ENCODE peak calls at places on chromosome 18, in five cellular contexts. F is mammary epithelial cell, A is fibroblast of lung, M is SK-N-SH, W is osteoblast. R is an unnamed sample. For H3K79me2, the result is how much of the 10 kb centered on the place peaks cover.

GRCh38 chr18:48983793-48984437 is 33.1 kb upstream of the SMAD7 start:
- DNase-seq in A (no peak), F (no peak), W (no peak), M (no peak), R (no peak)

GRCh38 chr18:48994926-48995835 is 44.4 kb upstream of the SMAD7 start:
- DNase-seq in M (no peak), W (peak), A (no peak), F (no peak), R (no peak)

GRCh38 chr18:23635283-23636040 is 27.2 kb downstream of the ANKRD29 start:
- DNase-seq in W (no peak), F (peak), A (no peak), M (no peak), R (peak)

GRCh38 chr18:47417807-47418206 is 166.3 kb upstream of the SKOR2 start:
- DNase-seq in A (no peak), W (no peak), M (no peak), F (no peak), R (no peak)

GRCh38 chr18:77207540-77207939 is 42.1 kb upstream of the GALR1 start:
- DNase-seq in W (peak), M (peak), A (peak), F (peak), R (peak)

GRCh38 chr18:54775686-54776085 is 52.6 kb upstream of the RAB27B start:
- DNase-seq in F (peak), M (peak), A (peak), W (peak), R (peak)

GRCh38 chr18:398866-399637 is 101.4 kb downstream of the COLEC12 start:
- DNase-seq in F (no peak), M (peak), W (peak), A (no peak), R (no peak)

GRCh38 chr18:59751186-59751585 is 54.0 kb upstream of the CCBE1 start:
- DNase-seq in M (no peak), F (no peak), A (no peak), W (no peak), R (no peak)

GRCh38 chr18:78728301-78729098 is 251.1 kb upstream of the SALL3 start:
- DNase-seq in F (no peak), W (no peak), M (no peak), A (no peak), R (no peak)

GRCh38 chr18:6661692-6662415 is 67.7 kb upstream of the ARHGAP28 start:
- DNase-seq in A (no peak), F (no peak), M (no peak), W (no peak), R (no peak)

GRCh38 chr18:27713037-27713726 is 463.7 kb downstream of the CDH2 start:
- DNase-seq in F (no peak), M (no peak), W (no peak), A (no peak), R (no peak)

GRCh38 chr18:28875059-28875458 is 698.1 kb upstream of the CDH2 start:
- DNase-seq in F (no peak), A (no peak), W (no peak), M (no peak), R (peak)

GRCh38 chr18:35457140-35457704 is 40.5 kb downstream of the INO80C start:
- DNase-seq in W (no peak), M (no peak), A (no peak), F (peak), R (no peak)

GRCh38 chr18:30860741-30861140 is 181.8 kb downstream of the DSC3 start:
- DNase-seq in F (no peak), A (no peak), W (no peak), M (no peak), R (no peak)

GRCh38 chr18:68354176-68354575 is 360.7 kb downstream of the TMX3 start:
- DNase-seq in W (no peak), A (peak), M (no peak), F (no peak), R (no peak)

GRCh38 chr18:44729631-44730101 is 49.0 kb downstream of the SETBP1 start:
- DNase-seq in F (no peak), A (peak), W (no peak), M (no peak), R (peak)

GRCh38 chr18:75165926-75166325 is 43.0 kb downstream of the PTGR3 start:
- DNase-seq in W (no peak), A (no peak), M (no peak), F (no peak), R (no peak)

GRCh38 chr18:78423776-78424175 is 555.8 kb upstream of the SALL3 start:
- DNase-seq in M (no peak), F (no peak), W (no peak), A (no peak), R (no peak)

GRCh38 chr18:58005036-58005435 is 39.0 kb upstream of the NEDD4L start:
- DNase-seq in A (peak), M (no peak), F (peak), W (no peak), R (peak)

GRCh38 chr18:42192251-42193248 is 237.5 kb downstream of the PIK3C3 start:
- DNase-seq in A (peak), M (peak), F (peak), W (no peak), R (peak)

GRCh38 chr18:31929273-31929672 is 13.7 kb downstream of the TRAPPC8 start:
- DNase-seq in M (no peak), F (no peak), A (no peak), W (no peak), R (no peak)
- H3K79me2 ChIP-seq in M (half or more), F (half or more), A (under half), W (half or more), R (half or more)

DNA sequence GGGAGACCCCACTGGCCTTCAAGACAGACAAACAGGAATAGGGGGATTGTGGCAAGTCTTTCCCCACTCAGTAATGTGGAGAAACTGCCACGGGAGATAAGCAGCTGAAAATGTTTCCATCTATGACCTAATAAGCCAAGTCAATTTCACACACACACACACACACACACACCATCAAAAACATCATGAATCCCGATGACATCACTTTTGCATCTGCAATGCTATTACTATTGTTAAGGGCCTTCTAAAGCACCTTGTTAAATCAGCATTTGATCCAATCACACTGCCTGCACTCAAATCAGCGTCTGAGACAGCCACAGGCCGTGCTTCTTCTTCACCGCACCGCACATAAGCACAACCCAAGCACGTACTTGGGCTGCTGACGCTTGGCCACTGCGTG is 15.9 kb upstream of the MTCL1 start:
- DNase-seq in F (no peak), W (no peak), A (no peak), M (no peak), R (no peak)
- H2AFZ ChIP-seq in F (no peak), W (no peak), A (no peak), M (no peak), R (no peak)

DNA sequence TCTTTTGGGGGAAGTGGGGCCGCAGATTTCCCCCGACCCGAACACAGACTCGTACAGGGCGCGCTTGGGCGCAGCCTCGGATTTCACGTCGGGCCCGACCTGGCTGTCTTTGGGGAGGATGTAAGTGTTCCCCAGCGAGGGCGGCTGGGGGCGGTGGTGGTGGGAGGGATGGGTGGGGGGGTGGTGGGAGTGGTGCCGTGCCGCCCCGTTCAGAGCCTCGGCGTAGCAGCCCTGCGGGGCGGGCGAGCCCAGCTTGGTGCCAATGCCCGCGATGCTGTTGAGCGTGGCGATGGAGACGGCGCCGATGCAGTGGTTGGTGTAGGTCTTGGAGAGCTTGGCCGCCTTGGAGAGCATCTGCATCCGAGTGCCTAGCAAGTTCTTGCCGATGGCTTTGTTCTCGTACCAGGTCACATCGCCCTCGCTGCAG is 1.5 kb downstream of the KCTD1 start:
- DNase-seq in W (no peak), F (no peak), A (no peak), M (peak), R (no peak)
- H3K79me2 ChIP-seq in W (under half), F (half or more), A (under half), M (under half), R (half or more)

DNA sequence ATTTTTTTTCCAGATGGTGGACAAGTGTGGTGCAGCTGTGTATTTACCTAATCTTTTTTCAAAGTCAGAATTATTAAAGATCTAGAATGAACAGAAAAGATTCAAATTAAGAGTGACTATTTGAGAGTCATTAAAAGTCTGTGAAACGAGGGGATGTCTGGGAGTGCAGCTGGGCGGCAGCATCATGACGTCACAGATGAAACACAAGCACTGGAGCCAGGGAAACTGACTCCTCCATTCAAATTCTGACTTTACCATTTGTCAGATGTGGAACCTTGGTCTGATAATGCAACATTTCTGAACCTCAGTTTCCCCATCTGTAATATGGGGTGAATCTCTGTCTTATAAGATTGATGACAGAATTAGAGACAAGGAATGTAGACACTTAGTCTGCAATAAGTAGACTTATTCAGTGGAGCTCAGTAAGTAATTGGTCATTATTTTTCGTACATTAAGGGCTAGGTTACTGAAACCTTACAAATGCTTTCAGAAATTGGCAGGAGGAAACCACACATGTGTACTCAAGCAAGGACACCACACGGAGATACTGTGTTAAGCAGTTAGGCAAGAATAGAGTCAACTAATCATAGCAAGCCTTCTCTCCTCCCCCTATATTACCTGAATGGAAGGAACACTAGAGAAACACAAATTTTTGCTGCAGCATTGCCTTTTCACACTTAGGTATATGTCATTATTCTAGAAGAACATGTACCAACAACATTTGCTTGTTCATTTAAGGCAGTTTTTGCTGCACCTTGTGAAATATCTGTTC is 27.8 kb upstream of the CXXC1 start:
- DNase-seq in M (no peak), F (no peak), A (no peak), W (no peak), R (no peak)
- H2AFZ ChIP-seq in M (peak), F (no peak), A (no peak), W (no peak), R (no peak)

GRCh38 chr18:13684546-13684945 is 41.8 kb downstream of the FAM210A start:
- DNase-seq in F (no peak), M (no peak), A (no peak), W (no peak), R (no peak)
- H3K79me2 ChIP-seq in F (half or more), M (half or more), A (under half), W (half or more), R (half or more)

GRCh38 chr18:36663312-36663711 is 165.5 kb downstream of the TPGS2 start:
- DNase-seq in F (no peak), A (no peak), W (peak), M (no peak), R (no peak)
- H2AFZ ChIP-seq in F (peak), A (peak), W (peak), M (no peak), R (no peak)

GRCh38 chr18:80175451-80176235 is 66.6 kb downstream of the ADNP2 start:
- DNase-seq in A (no peak), M (no peak), W (peak), F (no peak), R (peak)
- H3K79me2 ChIP-seq in A (under half), M (under half), W (under half), F (under half), R (under half)

DNA sequence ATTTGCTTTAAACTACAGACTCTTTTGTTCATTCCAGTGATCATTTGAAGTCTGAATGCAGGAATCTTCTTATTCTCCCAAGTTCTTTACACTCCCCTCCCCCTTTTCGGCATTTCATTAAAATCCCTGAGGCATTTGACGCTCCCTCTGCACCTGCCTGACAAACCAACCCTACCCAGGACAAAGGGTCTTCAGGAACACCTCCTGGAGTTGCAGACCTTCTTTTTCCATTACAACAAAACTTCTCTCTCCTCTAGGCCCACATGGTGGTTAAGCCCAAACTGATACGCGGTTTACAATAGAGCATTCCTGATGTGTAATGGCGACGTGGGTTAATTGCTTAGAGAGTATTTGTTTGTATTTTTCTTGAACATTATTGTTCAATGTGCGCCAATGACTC is 367.4 kb downstream of the FBXO15 start:
- DNase-seq in F (no peak), M (no peak), A (no peak), W (no peak), R (no peak)
- H2AFZ ChIP-seq in F (no peak), M (no peak), A (no peak), W (no peak), R (no peak)

DNA sequence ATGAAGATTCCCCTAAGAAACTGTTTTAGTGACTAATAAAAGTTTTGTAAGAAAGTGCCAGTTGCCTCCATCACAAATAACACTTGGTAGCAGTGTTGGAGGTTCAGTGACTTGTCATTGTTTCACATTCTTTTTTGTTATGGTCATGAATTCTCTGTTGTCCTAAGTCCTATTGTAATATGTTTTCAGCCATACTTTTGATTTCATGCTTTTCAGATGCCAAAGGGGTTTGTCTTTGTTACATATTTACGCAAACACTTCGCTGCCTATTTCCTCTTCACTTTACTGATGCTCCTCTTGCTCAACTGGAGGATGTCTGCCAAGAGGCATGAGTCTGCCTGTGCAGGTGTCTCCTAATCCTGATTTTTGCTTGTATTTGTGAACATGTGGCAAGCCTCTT is 66.6 kb downstream of the PHLPP1 start:
- DNase-seq in A (peak), W (peak), M (no peak), F (peak), R (peak)
- H3K79me2 ChIP-seq in A (under half), W (under half), M (under half), F (half or more), R (under half)